ENCODE peak calls at places on chromosomes 4 and X, in six cellular contexts. D is hepatocyte, X is PC-9, B is HepG2, A is fibroblast of lung, V is mesenchymal stem cell. W is an unnamed sample. For H3K4me1, the result is how much of the 10 kb centered on the place peaks cover.

GRCh38 chrX:40780123-40780522 is 44.8 kb upstream of the MED14 start:
- DNase-seq in D (no peak), X (no peak), B (no peak), A (no peak), V (no peak), W (no peak)

GRCh38 chrX:9530848-9531274 is 66.0 kb downstream of the TBL1X start:
- DNase-seq in D (peak), X (no peak), B (peak), A (peak), V (peak), W (peak)

GRCh38 chr4:141427726-141428296 is 207.1 kb downstream of the ZNF330 start:
- DNase-seq in D (no peak), X (no peak), B (no peak), A (peak), V (no peak), W (no peak)

GRCh38 chr4:37885496-37885895 is 5.4 kb upstream of the TBC1D1 start:
- DNase-seq in D (peak), X (no peak), B (no peak), A (peak), V (no peak), W (no peak)

GRCh38 chr4:101155368-101155767 is 192.0 kb downstream of the PPP3CA start:
- DNase-seq in D (no peak), X (no peak), B (no peak), A (peak), V (peak), W (peak)

GRCh38 chrX:39850630-39851152 is 247.1 kb downstream of the BCOR start:
- DNase-seq in D (peak), X (no peak), B (no peak), A (peak), V (peak), W (no peak)

GRCh38 chr4:142144813-142145212 is 508.4 kb downstream of the IL15 start:
- DNase-seq in D (no peak), X (no peak), B (no peak), A (no peak), V (no peak), W (no peak)

GRCh38 chr4:76087007-76087769 is 12.7 kb downstream of the ART3 start:
- DNase-seq in D (peak), X (peak), B (peak), A (peak), V (peak), W (peak)

GRCh38 chr4:157076578-157076947 is 613 bp downstream of the GLRB start:
- DNase-seq in D (peak), X (no peak), B (no peak), A (no peak), V (no peak), W (peak)

GRCh38 chrX:39577976-39578962 is 519.5 kb downstream of the BCOR start:
- DNase-seq in D (no peak), X (no peak), B (no peak), A (peak), V (peak), W (no peak)

GRCh38 chr4:184265566-184266351 is 48.1 kb upstream of the ENPP6 start:
- DNase-seq in D (no peak), X (peak), B (no peak), A (peak), V (peak), W (no peak)

GRCh38 chr4:167230744-167231143 is 3.5 kb downstream of the SPOCK3 start:
- DNase-seq in D (no peak), X (no peak), B (no peak), A (no peak), V (no peak), W (no peak)

GRCh38 chr4:167233523-167234387 is 539 bp downstream of the SPOCK3 start:
- DNase-seq in D (peak), X (peak), B (no peak), A (peak), V (peak), W (peak)

GRCh38 chr4:167234388-167234881 is at the start of gene SPOCK3:
- DNase-seq in D (peak), X (peak), B (no peak), A (peak), V (peak), W (peak)

GRCh38 chr4:167238226-167238625 is 3.9 kb upstream of the SPOCK3 start:
- DNase-seq in D (no peak), X (no peak), B (no peak), A (no peak), V (no peak), W (no peak)

DNA sequence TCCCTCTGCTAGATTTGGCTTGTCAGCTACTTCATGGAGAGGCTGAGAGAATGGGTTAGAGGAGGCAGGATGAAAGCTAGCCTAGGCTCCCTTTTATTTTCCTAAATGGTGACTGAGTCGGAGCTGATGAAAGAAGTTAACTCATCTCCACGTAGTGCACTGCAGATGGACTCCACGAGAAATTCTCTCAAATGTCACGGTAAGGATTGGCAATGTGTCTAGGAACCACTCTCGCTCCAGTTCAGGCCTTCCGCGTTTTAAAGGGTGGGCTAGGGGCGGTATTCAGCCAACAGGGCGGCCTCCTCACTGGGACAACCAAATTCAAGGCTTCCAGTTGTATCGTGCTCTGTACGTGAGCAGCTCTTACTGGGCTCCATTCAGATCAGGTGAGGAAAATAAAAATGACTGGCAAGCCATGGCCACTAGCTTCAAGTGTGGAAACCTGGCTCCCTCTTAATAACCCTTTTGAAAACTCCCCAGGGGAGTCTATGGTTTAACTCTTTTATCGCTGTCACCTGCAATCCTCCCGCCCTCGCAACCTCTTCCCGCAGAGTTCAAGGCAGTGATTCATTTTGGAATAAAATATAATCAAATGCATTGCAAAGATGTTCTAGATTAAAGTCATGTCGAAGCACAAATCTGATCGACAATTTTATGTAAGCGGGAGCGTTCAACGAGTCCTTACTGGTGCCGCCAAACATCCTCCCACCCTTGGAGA is 1.3 kb downstream of the SPOCK3 start:
- DNase-seq in D (no peak), X (no peak), B (no peak), A (no peak), V (no peak), W (peak)
- H3K4me3 ChIP-seq in D (no peak), X (peak), B (no peak), A (no peak), V (no peak), W (peak)

GRCh38 chrX:101257448-101258259 is 33.5 kb downstream of the TAF7L start:
- DNase-seq in D (no peak), X (no peak), B (peak), A (peak), V (peak), W (no peak)
- H2AFZ ChIP-seq in D (no peak), X (no peak), B (no peak), A (no peak), V (no peak), W (no peak)

GRCh38 chr4:147958459-147959065 is 226.7 kb downstream of the ARHGAP10 start:
- DNase-seq in D (no peak), X (no peak), B (no peak), A (no peak), V (no peak), W (no peak)
- H3K4me1 ChIP-seq in D (under half), X (under half), B (under half), A (under half), V (under half), W (under half)

GRCh38 chr4:73599182-73599581 is 21.1 kb downstream of the RASSF6 start:
- DNase-seq in D (peak), X (peak), B (peak), A (peak), V (peak), W (peak)
- H3K4me3 ChIP-seq in D (no peak), X (no peak), B (peak), A (no peak), V (no peak), W (no peak)

DNA sequence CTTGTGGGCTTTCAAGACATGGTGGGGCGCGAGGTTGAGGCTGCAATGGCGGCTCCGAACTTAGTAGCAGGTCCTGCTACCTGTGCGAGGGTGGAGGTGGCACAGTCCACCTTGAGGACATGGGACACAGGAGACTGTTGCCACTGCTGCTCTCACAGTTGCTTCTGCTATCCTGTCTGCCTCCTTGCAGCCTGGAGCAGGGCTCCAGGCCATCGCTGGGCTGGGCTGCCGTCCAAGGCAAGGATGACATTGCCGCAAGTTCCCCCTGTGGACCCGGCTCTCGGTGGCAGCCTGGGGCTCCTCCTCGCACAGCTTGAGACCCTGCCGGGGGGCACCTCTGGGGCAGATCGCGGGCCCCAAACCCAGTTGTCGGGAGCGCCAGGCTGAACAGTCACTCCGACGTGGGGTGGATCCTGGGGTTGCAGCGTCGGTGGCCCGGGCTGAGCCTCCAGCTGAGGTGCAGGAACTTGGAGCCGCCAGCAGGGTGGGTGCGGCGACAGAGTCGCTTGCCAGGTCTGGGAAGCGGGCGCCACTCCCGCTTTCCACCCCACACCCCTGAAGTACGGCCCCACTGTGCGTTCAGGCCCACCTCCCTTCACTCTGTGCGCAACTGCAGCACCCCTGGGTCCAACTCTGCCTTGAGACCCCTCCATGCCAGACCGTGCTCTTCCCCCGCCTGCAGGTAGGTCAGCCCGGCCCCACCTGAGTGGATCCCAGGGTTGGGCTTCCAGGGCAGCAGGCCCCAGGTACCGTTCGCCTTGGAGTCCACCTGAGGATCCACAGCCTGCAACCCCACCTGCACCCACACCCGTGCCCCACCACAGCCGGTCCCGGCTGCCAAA is 192.7 kb upstream of the NUDT6 start:
- DNase-seq in D (no peak), X (no peak), B (no peak), A (no peak), V (no peak), W (no peak)
- H2AFZ ChIP-seq in D (no peak), X (no peak), B (no peak), A (no peak), V (no peak), W (no peak)

GRCh38 chr4:120008957-120009356 is 57.7 kb downstream of the MAD2L1 start:
- DNase-seq in D (no peak), X (no peak), B (no peak), A (no peak), V (peak), W (no peak)
- H3K4me1 ChIP-seq in D (under half), X (under half), B (under half), A (under half), V (under half), W (under half)

GRCh38 chr4:139938414-139938813 is 215.6 kb downstream of the MAML3 start:
- DNase-seq in D (no peak), X (no peak), B (no peak), A (no peak), V (no peak), W (no peak)
- H3K4me3 ChIP-seq in D (no peak), X (no peak), B (no peak), A (no peak), V (no peak), W (no peak)

GRCh38 chrX:49162620-49163019 is at the start of gene MAGIX:
- DNase-seq in D (no peak), X (no peak), B (no peak), A (no peak), V (no peak), W (no peak)
- H2AFZ ChIP-seq in D (peak), X (no peak), B (no peak), A (peak), V (peak), W (no peak)

DNA sequence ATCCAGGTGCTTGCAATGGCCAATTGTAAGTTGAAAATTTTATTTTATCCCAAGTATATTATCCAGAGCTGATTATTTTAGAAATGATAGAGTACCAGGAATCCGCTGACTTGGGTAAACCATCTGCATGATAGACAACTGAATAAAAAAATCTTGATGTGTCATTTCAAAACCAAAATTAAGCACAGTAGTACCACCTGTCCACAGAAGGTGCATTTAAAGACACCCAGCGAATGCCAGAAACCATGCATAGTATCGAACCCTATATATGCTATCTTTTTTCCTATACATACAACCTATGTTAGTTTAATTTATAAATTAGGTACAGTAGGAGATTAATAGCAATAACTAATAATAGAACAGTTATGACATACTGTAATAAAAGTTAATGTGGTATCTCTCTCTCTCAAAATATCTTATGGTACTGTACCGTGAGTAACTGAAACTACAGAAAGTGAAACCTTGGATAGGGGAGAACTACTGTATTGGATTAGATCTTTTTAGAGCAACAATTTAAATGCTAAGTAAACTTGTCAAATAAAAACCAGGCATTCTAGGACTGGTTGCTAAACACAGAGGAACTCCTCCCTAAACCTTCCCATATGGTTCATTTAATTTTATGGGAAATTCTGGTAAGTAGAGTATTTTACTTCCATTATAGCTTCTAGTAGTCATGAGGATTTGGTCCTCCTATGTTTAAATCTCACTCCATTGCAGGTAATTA is 6.3 kb downstream of the NEIL3 start:
- DNase-seq in D (no peak), X (no peak), B (no peak), A (no peak), V (no peak), W (no peak)
- H3K4me1 ChIP-seq in D (under half), X (under half), B (under half), A (under half), V (under half), W (under half)

W was measured in neural progenitor cell.